ENCODE peak calls at places on chromosome 10, in nine cellular contexts. One of them, this sample, is unnamed.

GRCh38 chr10:2980791-2981360 is 86.5 kb upstream of the PFKP start:
- DNase-seq in mesenchymal stem cell: peak; percentile 71
- DNase-seq in AG10803: peak; percentile 74
- DNase-seq in PC-3: no peak
- DNase-seq in fibroblast of villous mesenchyme: peak; percentile 39
- DNase-seq in testis: no peak
- DNase-seq in astrocyte of the spinal cord: peak; percentile 67
- DNase-seq in heart right ventricle: no peak
- DNase-seq in tibial artery: no peak
- DNase-seq in this sample: no peak

GRCh38 chr10:91689731-91690168 is 56.9 kb upstream of the PPP1R3C start:
- DNase-seq in AG10803: peak; percentile 73
- DNase-seq in PC-3: peak; percentile 30
- DNase-seq in tibial artery: peak; percentile 83
- DNase-seq in fibroblast of villous mesenchyme: peak; percentile 31
- DNase-seq in mesenchymal stem cell: peak; percentile 33
- DNase-seq in astrocyte of the spinal cord: peak; percentile 52
- DNase-seq in heart right ventricle: no peak
- DNase-seq in testis: no peak
- DNase-seq in this sample: no peak

GRCh38 chr10:99233000-99233679 is 2.5 kb downstream of the HPSE2 start:
- DNase-seq in tibial artery: no peak
- DNase-seq in PC-3: no peak
- DNase-seq in testis: no peak
- DNase-seq in AG10803: no peak
- DNase-seq in heart right ventricle: no peak
- DNase-seq in astrocyte of the spinal cord: no peak
- DNase-seq in fibroblast of villous mesenchyme: no peak
- DNase-seq in mesenchymal stem cell: no peak
- DNase-seq in this sample: no peak

GRCh38 chr10:3293536-3294431 is 121.2 kb upstream of the PITRM1 start:
- DNase-seq in AG10803: peak; percentile 80
- DNase-seq in heart right ventricle: no peak
- DNase-seq in testis: no peak
- DNase-seq in PC-3: no peak
- DNase-seq in astrocyte of the spinal cord: peak; percentile 41
- DNase-seq in fibroblast of villous mesenchyme: peak; percentile 57
- DNase-seq in tibial artery: no peak
- DNase-seq in mesenchymal stem cell: no peak
- DNase-seq in this sample: no peak

GRCh38 chr10:12605580-12606405 is 256.4 kb downstream of the CAMK1D start:
- DNase-seq in AG10803: peak; percentile 81
- DNase-seq in heart right ventricle: peak; percentile 38
- DNase-seq in astrocyte of the spinal cord: peak; percentile 65
- DNase-seq in PC-3: peak; percentile 84
- DNase-seq in fibroblast of villous mesenchyme: peak; percentile 64
- DNase-seq in tibial artery: peak; percentile 91
- DNase-seq in mesenchymal stem cell: peak; percentile 57
- DNase-seq in testis: peak; percentile 67
- DNase-seq in this sample: peak; percentile 53

GRCh38 chr10:77533887-77534278 is 103.7 kb downstream of the KCNMA1 start:
- DNase-seq in PC-3: peak; percentile 83
- DNase-seq in mesenchymal stem cell: no peak
- DNase-seq in astrocyte of the spinal cord: no peak
- DNase-seq in heart right ventricle: no peak
- DNase-seq in tibial artery: no peak
- DNase-seq in fibroblast of villous mesenchyme: no peak
- DNase-seq in AG10803: no peak
- DNase-seq in testis: no peak
- DNase-seq in this sample: no peak

GRCh38 chr10:99406149-99406548 is 24.3 kb downstream of the GOT1 start:
- DNase-seq in fibroblast of villous mesenchyme: no peak
- DNase-seq in PC-3: no peak
- DNase-seq in testis: no peak
- DNase-seq in heart right ventricle: no peak
- DNase-seq in astrocyte of the spinal cord: no peak
- DNase-seq in mesenchymal stem cell: no peak
- DNase-seq in tibial artery: no peak
- DNase-seq in AG10803: no peak
- DNase-seq in this sample: no peak

GRCh38 chr10:69247313-69247710 is 27.2 kb downstream of the HKDC1 start:
- DNase-seq in tibial artery: no peak
- DNase-seq in testis: no peak
- DNase-seq in mesenchymal stem cell: no peak
- DNase-seq in heart right ventricle: no peak
- DNase-seq in PC-3: no peak
- DNase-seq in fibroblast of villous mesenchyme: no peak
- DNase-seq in astrocyte of the spinal cord: no peak
- DNase-seq in AG10803: no peak
- DNase-seq in this sample: no peak

GRCh38 chr10:79162861-79163662 is 94.3 kb downstream of the ZMIZ1 start:
- DNase-seq in mesenchymal stem cell: no peak
- DNase-seq in tibial artery: no peak
- DNase-seq in PC-3: peak; percentile 100
- DNase-seq in AG10803: peak; percentile 71
- DNase-seq in testis: no peak
- DNase-seq in astrocyte of the spinal cord: no peak
- DNase-seq in fibroblast of villous mesenchyme: no peak
- DNase-seq in heart right ventricle: no peak
- DNase-seq in this sample: no peak

GRCh38 chr10:102312683-102313082 is 67.4 kb downstream of the GBF1 start:
- DNase-seq in heart right ventricle: no peak
- DNase-seq in testis: no peak
- DNase-seq in astrocyte of the spinal cord: peak; percentile 45
- DNase-seq in PC-3: peak; percentile 26
- DNase-seq in AG10803: peak; percentile 18
- DNase-seq in tibial artery: no peak
- DNase-seq in mesenchymal stem cell: peak; percentile 24
- DNase-seq in fibroblast of villous mesenchyme: no peak
- DNase-seq in this sample: no peak

GRCh38 chr10:13882112-13882711 is 295.4 kb downstream of the PRPF18 start:
- DNase-seq in PC-3: peak; percentile 91
- DNase-seq in tibial artery: peak; percentile 77
- DNase-seq in mesenchymal stem cell: peak; percentile 89
- DNase-seq in astrocyte of the spinal cord: peak; percentile 96
- DNase-seq in fibroblast of villous mesenchyme: peak; percentile 81
- DNase-seq in testis: no peak
- DNase-seq in AG10803: peak; percentile 96
- DNase-seq in heart right ventricle: no peak
- DNase-seq in this sample: no peak
- H3K4me3 ChIP-seq in PC-3: no peak overlapping the region
- H3K4me3 ChIP-seq in tibial artery: no peak overlapping the region
- H3K4me3 ChIP-seq in mesenchymal stem cell: peak overlapping the region; percentile 35
- H3K4me3 ChIP-seq in astrocyte of the spinal cord: no peak overlapping the region
- H3K4me3 ChIP-seq in fibroblast of villous mesenchyme: no peak overlapping the region
- H3K4me3 ChIP-seq in testis: no peak overlapping the region
- H3K4me3 ChIP-seq in AG10803: peak overlapping the region; percentile 38
- H3K4me3 ChIP-seq in heart right ventricle: peak overlapping the region; percentile 11
- H3K4me3 ChIP-seq in this sample: no peak overlapping the region

GRCh38 chr10:1169186-1169885 is 113.2 kb downstream of the WDR37 start:
- DNase-seq in astrocyte of the spinal cord: no peak
- DNase-seq in mesenchymal stem cell: no peak
- DNase-seq in tibial artery: peak; percentile 49
- DNase-seq in fibroblast of villous mesenchyme: no peak
- DNase-seq in AG10803: no peak
- DNase-seq in heart right ventricle: no peak
- DNase-seq in PC-3: no peak
- DNase-seq in testis: no peak
- DNase-seq in this sample: no peak

GRCh38 chr10:1171182-1171581 is 115.0 kb downstream of the WDR37 start:
- DNase-seq in fibroblast of villous mesenchyme: no peak
- DNase-seq in tibial artery: peak; percentile 21
- DNase-seq in PC-3: no peak
- DNase-seq in heart right ventricle: no peak
- DNase-seq in AG10803: no peak
- DNase-seq in mesenchymal stem cell: no peak
- DNase-seq in astrocyte of the spinal cord: no peak
- DNase-seq in testis: no peak
- DNase-seq in this sample: no peak

GRCh38 chr10:1171586-1171985 is 115.4 kb downstream of the WDR37 start:
- DNase-seq in AG10803: no peak
- DNase-seq in astrocyte of the spinal cord: no peak
- DNase-seq in tibial artery: no peak
- DNase-seq in heart right ventricle: no peak
- DNase-seq in mesenchymal stem cell: no peak
- DNase-seq in testis: no peak
- DNase-seq in fibroblast of villous mesenchyme: no peak
- DNase-seq in PC-3: no peak
- DNase-seq in this sample: no peak

GRCh38 chr10:1170867-1171180 is 114.6 kb downstream of the WDR37 start:
- DNase-seq in fibroblast of villous mesenchyme: no peak
- DNase-seq in heart right ventricle: no peak
- DNase-seq in PC-3: no peak
- DNase-seq in testis: no peak
- DNase-seq in tibial artery: no peak
- DNase-seq in AG10803: no peak
- DNase-seq in astrocyte of the spinal cord: no peak
- DNase-seq in mesenchymal stem cell: no peak
- DNase-seq in this sample: peak; percentile 31

DNA sequence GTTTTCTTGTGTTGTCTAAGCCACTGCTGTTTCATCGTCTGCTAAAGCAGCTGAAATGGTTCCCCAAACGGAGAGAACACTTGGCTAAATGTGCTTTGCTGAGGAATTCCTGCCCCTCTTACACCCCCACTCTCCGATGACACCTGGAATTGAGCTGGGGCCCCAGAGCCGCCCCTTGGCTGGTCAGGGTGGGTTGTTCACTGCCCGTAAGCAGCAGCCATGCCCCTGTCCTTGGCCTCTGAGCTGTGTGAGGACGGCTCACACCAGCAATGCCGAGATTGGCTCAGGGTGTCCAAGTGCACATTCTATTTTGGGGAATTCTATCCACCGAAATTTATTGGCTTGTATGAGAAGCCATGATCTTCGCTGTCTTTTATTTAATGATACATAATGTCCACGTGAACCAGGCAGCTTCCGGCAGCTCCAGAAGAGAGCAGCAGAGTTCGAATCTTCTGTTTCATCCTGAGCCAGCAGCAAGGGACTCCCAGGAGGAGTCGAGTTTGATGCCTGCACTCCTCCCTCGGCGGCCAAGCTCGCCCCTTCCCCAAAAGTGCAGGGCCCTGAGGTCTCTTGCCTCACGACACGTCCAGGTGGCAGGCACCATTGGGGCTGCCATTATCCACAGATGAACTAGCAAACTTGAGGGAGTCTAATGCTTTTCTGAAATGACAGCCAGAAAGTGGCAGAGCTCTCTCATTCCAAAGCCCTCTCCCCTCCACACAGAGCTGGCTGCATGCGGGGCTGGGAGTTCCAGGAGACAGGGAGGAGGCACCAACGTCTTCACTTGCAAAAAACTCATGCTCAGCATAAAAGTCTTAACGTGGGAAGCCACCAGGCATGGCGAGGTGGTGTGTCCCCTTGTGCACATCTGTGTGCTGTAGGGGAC is 114.0 kb downstream of the WDR37 start:
- DNase-seq in tibial artery: peak; percentile 38
- DNase-seq in astrocyte of the spinal cord: no peak
- DNase-seq in AG10803: no peak
- DNase-seq in PC-3: no peak
- DNase-seq in mesenchymal stem cell: no peak
- DNase-seq in heart right ventricle: no peak
- DNase-seq in fibroblast of villous mesenchyme: no peak
- DNase-seq in testis: no peak
- DNase-seq in this sample: no peak
- H3K4me3 ChIP-seq in tibial artery: no peak overlapping the region
- H3K4me3 ChIP-seq in astrocyte of the spinal cord: no peak overlapping the region
- H3K4me3 ChIP-seq in AG10803: no peak overlapping the region
- H3K4me3 ChIP-seq in PC-3: no peak overlapping the region
- H3K4me3 ChIP-seq in mesenchymal stem cell: no peak overlapping the region
- H3K4me3 ChIP-seq in heart right ventricle: no peak overlapping the region
- H3K4me3 ChIP-seq in fibroblast of villous mesenchyme: no peak overlapping the region
- H3K4me3 ChIP-seq in testis: no peak overlapping the region
- H3K4me3 ChIP-seq in this sample: no peak overlapping the region

GRCh38 chr10:5895365-5895764 is 5.3 kb downstream of the FBH1 start:
- DNase-seq in testis: no peak
- DNase-seq in fibroblast of villous mesenchyme: no peak
- DNase-seq in astrocyte of the spinal cord: no peak
- DNase-seq in tibial artery: no peak
- DNase-seq in PC-3: no peak
- DNase-seq in heart right ventricle: no peak
- DNase-seq in mesenchymal stem cell: no peak
- DNase-seq in AG10803: no peak
- DNase-seq in this sample: no peak

GRCh38 chr10:5895804-5896203 is 5.8 kb downstream of the FBH1 start:
- DNase-seq in mesenchymal stem cell: no peak
- DNase-seq in PC-3: no peak
- DNase-seq in testis: no peak
- DNase-seq in fibroblast of villous mesenchyme: no peak
- DNase-seq in tibial artery: peak; percentile 29
- DNase-seq in heart right ventricle: no peak
- DNase-seq in astrocyte of the spinal cord: no peak
- DNase-seq in AG10803: no peak
- DNase-seq in this sample: no peak

GRCh38 chr10:5896765-5897340 is 6.8 kb downstream of the FBH1 start:
- DNase-seq in tibial artery: no peak
- DNase-seq in AG10803: no peak
- DNase-seq in testis: no peak
- DNase-seq in mesenchymal stem cell: no peak
- DNase-seq in astrocyte of the spinal cord: no peak
- DNase-seq in heart right ventricle: no peak
- DNase-seq in fibroblast of villous mesenchyme: no peak
- DNase-seq in PC-3: no peak
- DNase-seq in this sample: no peak

GRCh38 chr10:5897504-5897903 is 7.5 kb downstream of the FBH1 start:
- DNase-seq in AG10803: no peak
- DNase-seq in fibroblast of villous mesenchyme: no peak
- DNase-seq in testis: peak; percentile 68
- DNase-seq in mesenchymal stem cell: no peak
- DNase-seq in PC-3: no peak
- DNase-seq in tibial artery: no peak
- DNase-seq in heart right ventricle: no peak
- DNase-seq in astrocyte of the spinal cord: no peak
- DNase-seq in this sample: no peak

GRCh38 chr10:5896208-5896607 is 6.2 kb downstream of the FBH1 start:
- DNase-seq in PC-3: no peak
- DNase-seq in astrocyte of the spinal cord: no peak
- DNase-seq in tibial artery: peak; percentile 16
- DNase-seq in heart right ventricle: no peak
- DNase-seq in testis: no peak
- DNase-seq in mesenchymal stem cell: no peak
- DNase-seq in AG10803: no peak
- DNase-seq in fibroblast of villous mesenchyme: no peak
- DNase-seq in this sample: no peak
- H3K4me3 ChIP-seq in PC-3: no peak overlapping the region
- H3K4me3 ChIP-seq in astrocyte of the spinal cord: no peak overlapping the region
- H3K4me3 ChIP-seq in tibial artery: no peak overlapping the region
- H3K4me3 ChIP-seq in heart right ventricle: no peak overlapping the region
- H3K4me3 ChIP-seq in testis: no peak overlapping the region
- H3K4me3 ChIP-seq in mesenchymal stem cell: no peak overlapping the region
- H3K4me3 ChIP-seq in AG10803: no peak overlapping the region
- H3K4me3 ChIP-seq in fibroblast of villous mesenchyme: no peak overlapping the region
- H3K4me3 ChIP-seq in this sample: no peak overlapping the region

DNA sequence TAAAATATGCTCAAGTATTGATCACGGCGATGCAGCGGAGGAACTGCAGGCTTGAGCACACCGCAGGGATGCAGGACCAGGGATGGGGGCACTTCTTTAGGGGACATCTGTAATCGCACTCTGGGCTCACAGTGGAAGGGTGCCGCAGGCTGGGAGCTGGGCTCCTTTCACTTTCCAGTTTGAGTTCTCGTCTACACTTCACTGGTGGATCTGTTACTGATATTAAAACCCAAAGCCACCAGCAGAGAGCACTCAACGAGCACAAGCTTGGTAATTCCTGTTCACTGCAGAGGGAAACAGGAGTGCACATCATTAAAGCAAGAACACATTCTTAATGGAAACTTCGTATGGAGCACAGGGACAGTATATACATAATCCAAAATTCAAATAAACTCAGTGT is 91.3 kb downstream of the PARD3 start:
- DNase-seq in tibial artery: no peak
- DNase-seq in astrocyte of the spinal cord: peak; percentile 78
- DNase-seq in mesenchymal stem cell: peak; percentile 79
- DNase-seq in AG10803: peak; percentile 77
- DNase-seq in fibroblast of villous mesenchyme: peak; percentile 86
- DNase-seq in heart right ventricle: no peak
- DNase-seq in testis: peak; percentile 46
- DNase-seq in PC-3: peak; percentile 96
- DNase-seq in this sample: peak; percentile 32
- H3K4me3 ChIP-seq in tibial artery: no peak overlapping the region
- H3K4me3 ChIP-seq in astrocyte of the spinal cord: no peak overlapping the region
- H3K4me3 ChIP-seq in mesenchymal stem cell: peak overlapping the region; percentile 80
- H3K4me3 ChIP-seq in AG10803: peak overlapping the region; percentile 59
- H3K4me3 ChIP-seq in fibroblast of villous mesenchyme: no peak overlapping the region
- H3K4me3 ChIP-seq in heart right ventricle: no peak overlapping the region
- H3K4me3 ChIP-seq in testis: no peak overlapping the region
- H3K4me3 ChIP-seq in PC-3: peak overlapping the region; percentile 38
- H3K4me3 ChIP-seq in this sample: no peak overlapping the region